ENCODE peak calls at places on chromosomes 4 and X, in six cellular contexts. F is A549, M is tibial nerve, J is IMR-90, T is upper lobe of left lung, U is uterus. O is an unnamed sample.

GRCh38 chr4:110533940-110534339 is 58.0 kb downstream of the ENPEP start:
- DNase-seq in F (peak; percentile 39), M (no peak), J (peak; percentile 98), T (no peak), U (no peak), O (no peak)

GRCh38 chr4:177489847-177490246 is 47.6 kb upstream of the AGA start:
- DNase-seq in F (no peak), M (no peak), J (peak; percentile 85), T (no peak), U (no peak), O (no peak)

GRCh38 chrX:44088755-44089154 is 115.6 kb upstream of the NDP start:
- DNase-seq in F (no peak), M (no peak), J (no peak), T (no peak), U (no peak), O (no peak)

GRCh38 chr4:14596437-14596836 is 405.8 kb upstream of the CPEB2 start:
- DNase-seq in F (no peak), M (no peak), J (no peak), T (no peak), U (no peak), O (no peak)

GRCh38 chrX:15946783-15947550 is 92.4 kb upstream of the AP1S2 start:
- DNase-seq in F (no peak), M (no peak), J (peak; percentile 86), T (no peak), U (no peak), O (no peak)

GRCh38 chr4:24195976-24196736 is 306.3 kb upstream of the PPARGC1A start:
- DNase-seq in F (no peak), M (no peak), J (peak; percentile 15), T (no peak), U (no peak), O (no peak)

GRCh38 chr4:185013715-185014114 is 4.6 kb upstream of the HELT start:
- DNase-seq in F (no peak), M (no peak), J (peak; percentile 12), T (no peak), U (no peak), O (no peak)

GRCh38 chr4:168888715-168889215 is 121.3 kb downstream of the CBR4 start:
- DNase-seq in F (no peak), M (no peak), J (no peak), T (no peak), U (no peak), O (no peak)

GRCh38 chr4:54940996-54941395 is 184.4 kb downstream of the KDR start:
- DNase-seq in F (no peak), M (no peak), J (no peak), T (no peak), U (no peak), O (no peak)

GRCh38 chr4:107349732-107350131 is 313.6 kb upstream of the DKK2 start:
- DNase-seq in F (no peak), M (no peak), J (no peak), T (no peak), U (no peak), O (no peak)

GRCh38 chr4:147776600-147777175 is 44.8 kb downstream of the ARHGAP10 start:
- DNase-seq in F (no peak), M (no peak), J (no peak), T (no peak), U (no peak), O (no peak)

GRCh38 chrX:24839331-24839730 is 145.6 kb downstream of the POLA1 start:
- DNase-seq in F (no peak), M (no peak), J (no peak), T (no peak), U (no peak), O (no peak)

GRCh38 chr4:76212851-76213414 is 691 bp downstream of the SCARB2 start:
- DNase-seq in F (peak; percentile 20), M (no peak), J (peak; percentile 61), T (no peak), U (no peak), O (no peak)

GRCh38 chr4:60805500-60806313 is 394.4 kb upstream of the ADGRL3 start:
- DNase-seq in F (no peak), M (no peak), J (peak; percentile 31), T (no peak), U (no peak), O (no peak)

GRCh38 chr4:102253860-102254259 is 91.4 kb downstream of the SLC39A8 start:
- DNase-seq in F (no peak), M (no peak), J (no peak), T (no peak), U (no peak), O (no peak)

GRCh38 chr4:8453957-8454356 is 13.4 kb downstream of the TRMT44 start:
- DNase-seq in F (no peak), M (no peak), J (no peak), T (no peak), U (no peak), O (no peak)

DNA sequence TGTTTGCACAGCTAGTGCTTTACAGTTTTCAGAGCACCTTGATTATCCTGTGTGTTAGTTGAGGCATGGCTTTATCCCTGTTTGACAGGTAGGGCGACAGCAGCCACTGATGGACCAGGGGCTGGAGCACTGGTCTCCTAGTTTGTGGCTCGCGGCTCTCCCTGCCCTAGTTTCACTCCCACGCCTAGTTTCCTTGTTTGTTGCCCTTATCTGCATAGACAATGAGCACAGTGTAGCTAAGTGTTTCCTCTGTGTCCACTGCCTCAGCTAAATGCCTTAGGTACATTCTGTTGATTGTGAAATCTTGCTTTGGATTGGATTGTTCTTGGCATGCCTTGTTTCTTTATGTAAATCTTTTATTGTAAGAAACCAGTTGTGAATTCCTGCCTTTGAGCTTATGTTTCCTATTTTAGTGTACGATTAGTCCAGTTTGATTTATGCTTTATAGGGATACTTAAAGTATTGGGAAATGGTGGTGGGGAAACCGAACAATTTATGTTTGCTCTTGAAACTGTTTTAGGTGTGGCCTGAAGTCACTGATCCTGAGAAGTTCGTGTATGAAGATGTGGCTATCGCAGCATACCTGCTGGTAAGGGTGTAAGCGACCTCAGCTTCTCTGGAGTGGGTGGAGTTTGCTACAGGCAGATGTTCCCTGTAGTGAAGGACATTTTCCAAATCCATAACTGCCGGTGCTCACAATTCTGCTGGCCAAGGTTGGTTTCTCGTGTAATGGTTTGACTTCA is 11.0 kb downstream of the TRMT44 start:
- DNase-seq in F (no peak), M (no peak), J (no peak), T (no peak), U (no peak), O (no peak)
- TF ChIP-seq POLR2A in F (no peak), M (no peak), J (no peak), T (no peak), U (no peak), O (no peak)

GRCh38 chr4:1167244-1167949 is 5.0 kb downstream of the SPON2 start:
- DNase-seq in F (peak; percentile 39), M (peak; percentile 71), J (peak; percentile 79), T (peak; percentile 92), U (peak; percentile 82), O (no peak)
- TF ChIP-seq POLR2A in F (no peak), M (peak; percentile 9), J (no peak), T (no peak), U (peak; percentile 20), O (no peak)

DNA sequence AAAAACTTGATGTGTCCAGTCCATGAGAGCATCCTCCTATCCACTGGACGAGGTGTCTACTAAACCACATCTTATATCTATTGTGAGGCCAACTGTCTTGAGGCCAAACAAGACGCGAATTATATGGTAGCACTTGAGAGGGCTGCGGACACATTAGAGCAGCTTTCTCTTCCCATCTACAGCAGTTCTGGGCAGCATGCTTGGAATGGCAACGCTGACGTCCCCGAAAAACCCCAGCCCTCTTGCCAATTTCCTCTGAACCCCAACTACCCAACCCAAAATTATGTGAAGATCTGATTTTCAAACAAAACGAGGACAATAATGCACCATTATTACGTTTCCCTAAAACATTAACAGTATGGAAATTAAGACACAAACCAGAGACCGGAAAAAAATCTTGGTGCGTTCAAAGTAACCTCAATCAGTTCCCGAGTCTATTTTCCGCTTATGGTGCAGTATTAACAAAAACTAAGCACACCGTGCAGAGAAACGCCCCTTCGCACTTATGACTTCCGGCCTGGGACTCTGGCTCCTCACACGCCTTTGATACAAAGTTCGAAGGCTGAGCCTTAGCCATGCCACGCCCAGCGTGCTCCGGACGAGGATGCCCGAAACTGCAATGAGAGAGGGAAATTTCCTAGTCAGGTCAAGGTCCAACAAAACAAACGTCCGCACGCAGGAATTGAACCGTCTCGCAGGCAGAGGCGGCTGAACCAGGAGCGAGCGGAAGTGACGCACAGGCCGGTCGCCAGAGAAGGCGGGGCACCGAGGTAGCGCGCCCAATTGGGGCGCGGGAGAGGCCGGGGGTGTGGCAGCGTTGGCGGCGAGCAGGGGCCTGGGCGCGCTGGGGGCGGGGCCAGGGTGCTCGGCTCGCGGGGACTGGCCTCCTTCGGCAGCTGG is 458 bp upstream of the AP1AR start:
- DNase-seq in F (peak; percentile 80), M (peak; percentile 92), J (peak; percentile 94), T (peak; percentile 100), U (peak; percentile 97), O (peak; percentile 99)
- TF ChIP-seq POLR2A in F (no peak), M (no peak), J (no peak), T (no peak), U (no peak), O (no peak)

DNA sequence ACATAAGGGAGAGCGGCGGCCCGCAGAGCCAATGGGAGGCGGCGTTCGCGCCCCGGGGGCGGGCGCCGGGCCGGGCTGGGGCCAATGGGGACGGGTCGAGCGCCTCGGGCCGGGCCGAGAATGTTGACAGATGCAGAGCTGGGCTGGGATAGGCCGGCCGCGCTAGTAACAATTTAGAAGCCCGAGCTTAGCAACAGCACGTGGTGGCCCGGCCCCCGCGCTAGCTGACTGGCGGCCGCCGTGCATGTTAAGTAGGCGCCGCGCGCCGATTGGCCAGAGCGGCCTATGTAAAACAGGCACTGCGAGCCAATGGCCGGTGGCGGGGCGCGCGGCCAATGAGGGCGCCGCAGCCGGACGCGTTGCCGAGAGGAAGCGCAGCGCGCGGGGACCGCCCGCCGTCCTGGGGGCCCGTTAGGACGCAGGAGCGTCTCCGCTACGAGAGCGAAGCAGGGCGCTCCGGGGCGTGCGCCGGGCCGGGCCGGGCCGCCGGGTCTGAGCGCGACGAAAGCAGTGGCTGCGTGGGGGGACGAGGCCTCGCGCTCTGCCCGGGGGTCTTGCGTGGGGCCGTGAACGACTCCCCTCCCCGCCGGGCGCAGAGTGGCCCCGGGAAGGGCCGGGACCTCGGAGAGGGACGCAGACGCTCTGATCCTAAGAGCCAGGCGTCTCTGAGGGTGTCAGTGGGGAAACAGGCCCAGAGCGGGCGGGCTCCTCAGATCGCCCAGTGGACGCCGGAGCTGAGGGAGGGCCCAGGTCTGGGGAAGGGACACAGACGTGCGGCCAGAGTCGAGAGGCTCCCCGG is 435 bp upstream of the MXD4 start:
- DNase-seq in F (peak; percentile 92), M (peak; percentile 99), J (peak; percentile 99), T (peak; percentile 100), U (peak; percentile 99), O (peak; percentile 100)
- TF ChIP-seq POLR2A in F (peak; percentile 88), M (peak; percentile 93), J (peak; percentile 77), T (peak; percentile 61), U (peak; percentile 97), O (no peak)

DNA sequence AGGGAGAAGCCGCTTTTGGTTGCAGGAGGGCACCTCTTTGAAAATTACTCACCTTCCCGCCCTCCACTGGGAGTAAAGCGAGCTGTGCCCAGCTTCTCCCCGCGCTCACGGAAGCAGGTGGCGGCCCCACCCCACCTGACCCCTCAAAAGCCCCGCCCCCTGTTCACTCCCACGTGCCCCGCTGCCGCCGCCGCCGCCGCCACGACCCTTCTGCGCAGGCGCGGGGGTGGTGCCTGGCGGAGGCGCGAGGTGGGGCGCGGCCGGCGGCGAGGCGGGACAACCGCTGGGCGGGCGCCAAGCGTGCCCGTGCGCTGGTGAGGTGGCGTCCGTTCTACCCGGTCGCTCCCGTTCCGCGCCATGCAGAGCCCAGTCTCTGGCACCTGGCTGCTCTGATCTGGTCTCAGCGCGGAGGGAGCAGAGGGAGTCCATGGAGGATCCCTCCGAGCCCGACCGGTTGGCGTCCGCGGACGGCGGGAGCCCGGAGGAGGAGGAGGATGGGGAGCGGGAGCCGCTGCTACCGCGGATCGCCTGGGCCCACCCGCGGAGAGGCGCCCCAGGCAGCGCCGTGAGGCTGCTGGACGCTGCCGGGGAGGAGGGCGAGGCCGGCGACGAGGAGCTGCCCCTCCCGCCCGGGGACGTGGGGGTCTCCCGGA is at the start of gene PI4K2B:
- DNase-seq in F (peak; percentile 57), M (peak; percentile 72), J (peak; percentile 57), T (peak; percentile 98), U (peak; percentile 80), O (peak; percentile 97)
- TF ChIP-seq POLR2A in F (peak; percentile 68), M (peak; percentile 79), J (peak; percentile 38), T (no peak), U (peak; percentile 90), O (no peak)